ENCODE peak calls at places on chromosomes 11 and 22, in four cellular contexts. H, X, L and B are unnamed samples.

GRCh38 chr11:66218026-66218425 is 50.4 kb upstream of the RAB1B start:
- DNase-seq in H (no peak), X (no peak), L (no peak), B (no peak)

GRCh38 chr11:73143126-73143838 is 1.2 kb upstream of the FCHSD2 start:
- DNase-seq in H (no peak), X (no peak), L (no peak), B (no peak)

GRCh38 chr22:36026741-36027140 is 1.9 kb downstream of the RBFOX2 start:
- DNase-seq in H (no peak), X (no peak), L (no peak), B (no peak)

GRCh38 chr22:24482586-24482985 is 12.5 kb upstream of the UPB1 start:
- DNase-seq in H (no peak), X (no peak), L (peak), B (peak)

GRCh38 chr11:113871331-113871730 is 4.0 kb downstream of the USP28 start:
- DNase-seq in H (no peak), X (no peak), L (no peak), B (no peak)

GRCh38 chr11:115185507-115185906 is 318.7 kb downstream of the CADM1 start:
- DNase-seq in H (no peak), X (no peak), L (no peak), B (no peak)

GRCh38 chr11:89521294-89521693 is 30.1 kb upstream of the NOX4 start:
- DNase-seq in H (no peak), X (no peak), L (no peak), B (no peak)

GRCh38 chr22:28297504-28297903 is 378.4 kb upstream of the PITPNB start:
- DNase-seq in H (no peak), X (no peak), L (no peak), B (no peak)

GRCh38 chr11:78420255-78420764 is 2.7 kb upstream of the GAB2 start:
- DNase-seq in H (peak), X (peak), L (peak), B (peak)

GRCh38 chr22:21028277-21029251 is 3.8 kb downstream of the SLC7A4 start:
- DNase-seq in H (no peak), X (no peak), L (no peak), B (no peak)

GRCh38 chr11:114215428-114215827 is 80.8 kb upstream of the NNMT start:
- DNase-seq in H (no peak), X (no peak), L (no peak), B (no peak)

GRCh38 chr11:491358-491757 is 15.7 kb downstream of the RNH1 start:
- DNase-seq in H (no peak), X (no peak), L (no peak), B (no peak)

GRCh38 chr11:84564180-84564866 is 1062.8 kb downstream of the DLG2 start:
- DNase-seq in H (peak), X (peak), L (no peak), B (peak)

GRCh38 chr11:2293396-2294339 is 8.1 kb downstream of the C11orf21 start:
- DNase-seq in H (no peak), X (peak), L (no peak), B (no peak)

GRCh38 chr22:37455896-37456295 is 28.6 kb upstream of the ELFN2 start:
- DNase-seq in H (no peak), X (no peak), L (no peak), B (no peak)

GRCh38 chr11:128620306-128621175 is 33.2 kb upstream of the ETS1 start:
- DNase-seq in H (no peak), X (no peak), L (no peak), B (no peak)

GRCh38 chr11:16604784-16605439 is 133.5 kb upstream of the C11orf58 start:
- DNase-seq in H (no peak), X (peak), L (no peak), B (peak)

GRCh38 chr11:45927684-45928413 is 5.4 kb downstream of the LARGE2 start:
- DNase-seq in H (no peak), X (no peak), L (no peak), B (no peak)

GRCh38 chr22:26403827-26404226 is 25.2 kb upstream of the ASPHD2 start:
- DNase-seq in H (no peak), X (no peak), L (no peak), B (no peak)

GRCh38 chr11:23540101-23540561 is 679.9 kb upstream of the CCDC179 start:
- DNase-seq in H (peak), X (no peak), L (peak), B (no peak)